ENCODE peak calls at places on chromosomes 13 and 19, in four cellular contexts. One of them, this sample, is unnamed.

GRCh38 chr19:34733266-34733825 is 697 bp upstream of the ZNF181 start:
- DNase-seq in GM12878: no peak
- DNase-seq in K562: peak; percentile 42
- DNase-seq in HepG2: peak; percentile 80
- DNase-seq in this sample: no peak

GRCh38 chr19:8988204-8988603 is 22.0 kb downstream of the MUC16 start:
- DNase-seq in GM12878: no peak
- DNase-seq in K562: peak; percentile 57
- DNase-seq in HepG2: no peak
- DNase-seq in this sample: peak; percentile 73

GRCh38 chr13:21033866-21034601 is 27.4 kb downstream of the LATS2 start:
- DNase-seq in GM12878: no peak
- DNase-seq in K562: no peak
- DNase-seq in HepG2: no peak
- DNase-seq in this sample: no peak

GRCh38 chr13:51292000-51292550 is 47.4 kb upstream of the SERPINE3 start:
- DNase-seq in GM12878: no peak
- DNase-seq in K562: no peak
- DNase-seq in HepG2: no peak
- DNase-seq in this sample: no peak

GRCh38 chr19:383922-384800 is 24.8 kb downstream of the C2CD4C start:
- DNase-seq in GM12878: peak; percentile 27
- DNase-seq in K562: peak; percentile 52
- DNase-seq in HepG2: peak; percentile 22
- DNase-seq in this sample: no peak

GRCh38 chr13:55437162-55437561 is 1703.6 kb upstream of the PRR20A start:
- DNase-seq in GM12878: no peak
- DNase-seq in K562: no peak
- DNase-seq in HepG2: no peak
- DNase-seq in this sample: no peak

GRCh38 chr19:18742324-18742723 is 48.8 kb downstream of the COMP start:
- DNase-seq in GM12878: no peak
- DNase-seq in K562: no peak
- DNase-seq in HepG2: no peak
- DNase-seq in this sample: no peak

GRCh38 chr13:26228080-26228479 is 6.0 kb upstream of the RNF6 start:
- DNase-seq in GM12878: no peak
- DNase-seq in K562: no peak
- DNase-seq in HepG2: no peak
- DNase-seq in this sample: no peak

GRCh38 chr13:103255587-103256301 is 189.5 kb upstream of the SLC10A2 start:
- DNase-seq in GM12878: no peak
- DNase-seq in K562: no peak
- DNase-seq in HepG2: no peak
- DNase-seq in this sample: no peak

GRCh38 chr19:47663911-47664771 is 49.1 kb upstream of the EHD2 start:
- DNase-seq in GM12878: no peak
- DNase-seq in K562: peak; percentile 52
- DNase-seq in HepG2: peak; percentile 59
- DNase-seq in this sample: peak; percentile 44

GRCh38 chr13:45242070-45242469 is 41.2 kb upstream of the KCTD4 start:
- DNase-seq in GM12878: no peak
- DNase-seq in K562: no peak
- DNase-seq in HepG2: no peak
- DNase-seq in this sample: no peak

GRCh38 chr13:39362652-39363390 is 240.2 kb downstream of the LHFPL6 start:
- DNase-seq in GM12878: no peak
- DNase-seq in K562: no peak
- DNase-seq in HepG2: no peak
- DNase-seq in this sample: no peak

GRCh38 chr19:8023371-8023770 is 17.9 kb upstream of the ELAVL1 start:
- DNase-seq in GM12878: no peak
- DNase-seq in K562: no peak
- DNase-seq in HepG2: no peak
- DNase-seq in this sample: no peak

GRCh38 chr19:30584121-30584520 is 211.9 kb downstream of the ZNF536 start:
- DNase-seq in GM12878: no peak
- DNase-seq in K562: no peak
- DNase-seq in HepG2: no peak
- DNase-seq in this sample: no peak

GRCh38 chr13:90622547-90622946 is 724.9 kb upstream of the MIR17HG start:
- DNase-seq in GM12878: no peak
- DNase-seq in K562: no peak
- DNase-seq in HepG2: no peak
- DNase-seq in this sample: no peak

GRCh38 chr13:27965740-27966640 is 3.1 kb downstream of the CDX2 start:
- DNase-seq in GM12878: no peak
- DNase-seq in K562: no peak
- DNase-seq in HepG2: no peak
- DNase-seq in this sample: no peak

GRCh38 chr19:43574424-43575155 is 737 bp downstream of the XRCC1 start:
- DNase-seq in GM12878: no peak
- DNase-seq in K562: no peak
- DNase-seq in HepG2: no peak
- DNase-seq in this sample: no peak

GRCh38 chr13:79988573-79988972 is 352.4 kb downstream of the SPRY2 start:
- DNase-seq in GM12878: no peak
- DNase-seq in K562: no peak
- DNase-seq in HepG2: no peak
- DNase-seq in this sample: no peak

GRCh38 chr13:44068169-44068568 is 188.5 kb downstream of the LACC1 start:
- DNase-seq in GM12878: no peak
- DNase-seq in K562: no peak
- DNase-seq in HepG2: no peak
- DNase-seq in this sample: no peak

GRCh38 chr13:44448875-44449274 is 75.3 kb downstream of the SERP2 start:
- DNase-seq in GM12878: no peak
- DNase-seq in K562: no peak
- DNase-seq in HepG2: no peak
- DNase-seq in this sample: no peak

GRCh38 chr19:55117063-55117635 is 288 bp downstream of the PPP1R12C start:
- DNase-seq in GM12878: no peak
- DNase-seq in K562: no peak
- DNase-seq in HepG2: no peak
- DNase-seq in this sample: no peak

GRCh38 chr13:57557979-57558529 is 73.5 kb upstream of the PCDH17 start:
- DNase-seq in GM12878: no peak
- DNase-seq in K562: no peak
- DNase-seq in HepG2: peak; percentile 15
- DNase-seq in this sample: peak; percentile 1
- TF ChIP-seq POLR2AphosphoS2 in GM12878: no peak
- TF ChIP-seq POLR2AphosphoS2 in K562: no peak
- TF ChIP-seq POLR2AphosphoS2 in HepG2: no peak
- TF ChIP-seq POLR2AphosphoS2 in this sample: no peak

DNA sequence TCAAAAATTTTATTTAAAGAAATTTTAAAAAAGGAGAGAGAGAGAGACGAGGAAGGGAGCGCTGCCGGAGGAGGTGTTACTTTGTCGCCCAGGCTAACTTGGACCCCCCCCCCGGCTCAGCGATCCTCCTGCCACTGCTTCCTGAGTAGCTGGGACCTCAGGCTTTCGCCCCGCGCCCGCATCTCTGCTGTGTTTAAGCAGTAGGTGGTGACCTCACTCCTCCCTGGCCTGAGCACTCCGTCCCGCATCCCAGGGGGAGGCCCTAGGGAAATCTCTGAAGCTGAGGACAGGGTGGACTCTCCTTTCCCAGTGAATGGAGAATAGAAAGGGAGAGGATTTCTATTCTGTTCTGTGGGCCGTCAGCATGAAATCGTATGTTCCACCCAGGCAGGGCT is 481 bp upstream of the ZNF845 start:
- DNase-seq in GM12878: no peak
- DNase-seq in K562: no peak
- DNase-seq in HepG2: no peak
- DNase-seq in this sample: peak; percentile 14
- TF ChIP-seq POLR2AphosphoS2 in GM12878: no peak
- TF ChIP-seq POLR2AphosphoS2 in K562: no peak
- TF ChIP-seq POLR2AphosphoS2 in HepG2: no peak
- TF ChIP-seq POLR2AphosphoS2 in this sample: no peak

GRCh38 chr19:17246681-17247425 is 1.1 kb upstream of the NR2F6 start:
- DNase-seq in GM12878: no peak
- DNase-seq in K562: no peak
- DNase-seq in HepG2: peak; percentile 80
- DNase-seq in this sample: peak; percentile 68

GRCh38 chr19:17245535-17245984 is at the start of gene NR2F6:
- DNase-seq in GM12878: no peak
- DNase-seq in K562: peak; percentile 85
- DNase-seq in HepG2: no peak
- DNase-seq in this sample: no peak

GRCh38 chr19:17243854-17244617 is 1.7 kb downstream of the NR2F6 start:
- DNase-seq in GM12878: no peak
- DNase-seq in K562: peak; percentile 46
- DNase-seq in HepG2: peak; percentile 51
- DNase-seq in this sample: no peak

GRCh38 chr19:17243340-17243853 is 2.3 kb downstream of the NR2F6 start:
- DNase-seq in GM12878: no peak
- DNase-seq in K562: no peak
- DNase-seq in HepG2: peak; percentile 43
- DNase-seq in this sample: no peak

GRCh38 chr19:17244618-17245534 is 843 bp downstream of the NR2F6 start:
- DNase-seq in GM12878: no peak
- DNase-seq in K562: no peak
- DNase-seq in HepG2: no peak
- DNase-seq in this sample: no peak
- TF ChIP-seq POLR2AphosphoS2 in GM12878: no peak
- TF ChIP-seq POLR2AphosphoS2 in K562: no peak
- TF ChIP-seq POLR2AphosphoS2 in HepG2: no peak
- TF ChIP-seq POLR2AphosphoS2 in this sample: no peak

DNA sequence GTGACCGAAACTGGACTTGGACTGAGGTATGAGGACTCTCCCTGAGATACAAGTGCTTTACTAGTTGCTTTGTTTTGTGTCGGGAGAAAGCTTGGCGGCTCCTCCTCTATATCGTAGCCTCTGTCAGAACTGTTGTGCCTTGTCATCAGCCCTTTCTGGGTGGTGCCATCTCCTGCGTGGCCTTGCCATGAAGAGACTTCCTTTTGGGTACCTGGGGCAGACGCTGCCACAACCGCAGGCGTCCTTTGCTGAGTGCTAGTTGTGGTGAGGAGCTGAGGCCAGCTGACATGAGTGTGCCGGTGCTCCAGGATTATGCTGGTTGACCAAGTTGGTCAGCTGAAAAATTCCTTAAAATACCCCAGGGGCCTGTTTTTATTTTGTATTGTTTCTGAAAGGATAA is 124.5 kb downstream of the AKAP11 start:
- DNase-seq in GM12878: no peak
- DNase-seq in K562: no peak
- DNase-seq in HepG2: no peak
- DNase-seq in this sample: no peak
- TF ChIP-seq POLR2AphosphoS2 in GM12878: no peak
- TF ChIP-seq POLR2AphosphoS2 in K562: no peak
- TF ChIP-seq POLR2AphosphoS2 in HepG2: no peak
- TF ChIP-seq POLR2AphosphoS2 in this sample: no peak

This sample was measured in A549.